ENCODE peak calls at places on chromosomes 16 and 17, in five cellular contexts. J is GM23338; F is mammary epithelial cell; G is CD8-positive, alpha-beta T cell; B is sigmoid colon. Z is an unnamed sample.
A peak's percentile ranks its signal among the peaks of the same experiment; 100 is the strongest.

GRCh38 chr17:41702712-41703111 is 9.4 kb upstream of the GAST start:
- DNase-seq in J (no peak), F (no peak), G (no peak), B (no peak), Z (no peak)

GRCh38 chr16:35131429-35131828 is 1672.0 kb downstream of the TP53TG3F start:
- DNase-seq in J (no peak), F (no peak), G (no peak), B (no peak), Z (no peak)

GRCh38 chr16:77592021-77592420 is 130.3 kb upstream of the NUDT7 start:
- DNase-seq in J (no peak), F (no peak), G (no peak), B (no peak), Z (no peak)

GRCh38 chr16:67871256-67871655 is 1.6 kb upstream of the EDC4 start:
- DNase-seq in J (no peak), F (no peak), G (no peak), B (no peak), Z (no peak)

GRCh38 chr16:67783353-67783725 is 23.0 kb downstream of the RANBP10 start:
- DNase-seq in J (no peak), F (no peak), G (no peak), B (no peak), Z (no peak)

GRCh38 chr16:57452021-57452420 is 4.7 kb downstream of the COQ9 start:
- DNase-seq in J (no peak), F (no peak), G (no peak), B (no peak), Z (no peak)

GRCh38 chr16:56732832-56733231 is 2.9 kb downstream of the NUP93 start:
- DNase-seq in J (no peak), F (peak; percentile 10), G (no peak), B (no peak), Z (no peak)

GRCh38 chr17:33732116-33732515 is 439.0 kb upstream of the ASIC2 start:
- DNase-seq in J (peak; percentile 75), F (no peak), G (no peak), B (no peak), Z (no peak)

GRCh38 chr16:17705847-17706246 is 235.1 kb upstream of the XYLT1 start:
- DNase-seq in J (no peak), F (no peak), G (no peak), B (no peak), Z (no peak)

GRCh38 chr16:51053805-51054204 is 97.3 kb downstream of the SALL1 start:
- DNase-seq in J (no peak), F (no peak), G (no peak), B (no peak), Z (no peak)

GRCh38 chr17:10127819-10128375 is 70.5 kb downstream of the GAS7 start:
- DNase-seq in J (peak; percentile 19), F (no peak), G (no peak), B (peak; percentile 94), Z (peak; percentile 96)
- TF ChIP-seq CTCF in J (no peak), F (no peak), G (no peak), B (no peak), Z (no peak)

GRCh38 chr17:18004901-18005305 is 32.2 kb downstream of the DRC3 start:
- DNase-seq in J (peak; percentile 67), F (no peak), G (no peak), B (no peak), Z (no peak)
- TF ChIP-seq CTCF in J (peak; percentile 29), F (peak; percentile 46), G (no peak), B (no peak), Z (no peak)

DNA sequence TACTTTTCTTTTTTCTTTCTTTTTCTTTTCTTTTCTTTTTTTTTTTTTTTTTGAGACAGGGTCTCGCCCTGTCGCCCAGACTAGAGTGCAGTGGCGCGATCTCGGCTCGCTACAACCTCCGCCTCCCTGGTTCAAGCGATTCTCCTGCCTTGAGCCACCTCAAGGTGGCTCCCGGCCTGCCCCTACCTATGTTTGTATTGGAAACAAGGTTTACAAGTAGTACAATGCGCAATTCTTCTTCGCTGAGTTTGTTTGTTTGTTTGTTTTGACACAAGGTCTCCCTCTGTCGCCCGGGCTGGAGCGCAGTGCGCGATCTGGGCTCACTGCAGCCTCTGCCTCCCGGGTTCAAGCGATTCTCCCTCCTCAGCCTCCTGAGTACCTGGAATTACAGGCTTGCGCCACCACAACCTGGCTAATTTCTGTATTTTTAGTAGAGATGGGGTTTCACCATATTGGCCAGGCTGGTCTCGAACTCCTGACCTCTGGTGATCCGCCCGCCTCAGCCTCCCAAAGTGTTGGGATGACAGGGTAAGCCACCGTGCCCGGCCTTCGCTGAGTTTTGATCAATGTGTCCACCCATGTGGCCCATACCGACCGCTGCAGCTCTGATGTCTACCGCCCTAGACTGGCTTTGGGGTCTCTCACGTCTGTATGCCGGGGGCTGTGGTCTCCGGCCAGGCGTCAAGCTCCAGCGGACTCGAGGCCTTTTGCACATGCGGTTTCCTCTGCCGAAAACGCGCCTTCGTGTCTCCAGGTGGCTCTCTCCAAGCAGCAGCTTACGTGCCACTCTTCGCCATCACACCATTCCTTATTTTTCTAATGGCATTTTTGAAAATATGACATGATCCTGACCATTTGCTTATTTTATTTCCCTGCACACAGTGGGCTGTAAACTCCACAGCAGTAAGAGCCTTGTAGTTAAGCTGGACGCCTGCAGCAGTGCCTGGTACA is 1.1 kb upstream of the YBX2 start:
- DNase-seq in J (peak; percentile 51), F (no peak), G (no peak), B (no peak), Z (no peak)
- TF ChIP-seq CTCF in J (peak; percentile 21), F (no peak), G (no peak), B (no peak), Z (no peak)

GRCh38 chr17:4366312-4367063 is at the start of gene UBE2G1:
- DNase-seq in J (peak; percentile 99), F (peak; percentile 97), G (peak; percentile 100), B (peak; percentile 99), Z (peak; percentile 100)
- TF ChIP-seq CTCF in J (peak; percentile 51), F (peak; percentile 25), G (no peak), B (no peak), Z (no peak)

GRCh38 chr16:2056077-2056476 is 8.3 kb downstream of the TSC2 start:
- DNase-seq in J (no peak), F (no peak), G (no peak), B (no peak), Z (no peak)
- TF ChIP-seq CTCF in J (no peak), F (no peak), G (no peak), B (no peak), Z (no peak)

GRCh38 chr17:7038025-7038862 is 2.4 kb downstream of the SLC16A13 start:
- DNase-seq in J (no peak), F (no peak), G (no peak), B (no peak), Z (no peak)
- TF ChIP-seq CTCF in J (no peak), F (no peak), G (no peak), B (no peak), Z (no peak)

GRCh38 chr17:17190188-17190587 is 15.9 kb downstream of the PLD6 start:
- DNase-seq in J (no peak), F (no peak), G (no peak), B (no peak), Z (no peak)
- TF ChIP-seq CTCF in J (no peak), F (no peak), G (no peak), B (no peak), Z (no peak)

DNA sequence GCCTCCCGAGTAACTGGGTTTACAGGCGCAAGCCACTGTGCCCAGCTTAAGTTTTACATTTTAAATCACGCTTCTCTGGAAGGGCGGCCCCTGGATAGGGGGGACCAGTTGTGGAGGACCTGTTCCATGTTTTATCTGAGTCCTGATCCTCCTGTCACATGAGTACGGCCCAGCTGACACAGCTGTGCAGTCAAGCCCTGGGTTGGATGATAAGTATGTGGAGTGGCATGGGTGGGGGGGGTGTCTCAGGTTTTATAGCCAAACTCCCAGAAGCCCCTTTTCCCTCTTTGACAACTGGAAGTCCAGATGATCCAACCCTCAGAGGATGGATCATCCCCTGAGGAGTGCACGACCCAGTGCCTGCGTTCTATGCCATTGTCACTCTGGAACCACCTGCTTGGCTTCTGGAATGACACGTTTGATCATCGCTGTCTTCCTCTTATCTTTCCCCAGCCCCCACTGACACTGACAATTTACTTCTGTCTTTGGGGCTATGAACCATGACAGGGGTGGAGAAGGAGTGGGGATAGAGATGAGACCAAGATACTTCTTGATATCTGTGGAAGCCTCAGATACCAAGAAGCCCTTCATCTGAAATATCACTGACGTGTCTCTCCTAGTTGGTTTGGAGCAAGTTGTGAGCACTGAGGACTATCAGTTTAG is 191.2 kb downstream of the MSI2 start:
- DNase-seq in J (no peak), F (no peak), G (no peak), B (no peak), Z (no peak)
- TF ChIP-seq CTCF in J (no peak), F (no peak), G (no peak), B (no peak), Z (no peak)

DNA sequence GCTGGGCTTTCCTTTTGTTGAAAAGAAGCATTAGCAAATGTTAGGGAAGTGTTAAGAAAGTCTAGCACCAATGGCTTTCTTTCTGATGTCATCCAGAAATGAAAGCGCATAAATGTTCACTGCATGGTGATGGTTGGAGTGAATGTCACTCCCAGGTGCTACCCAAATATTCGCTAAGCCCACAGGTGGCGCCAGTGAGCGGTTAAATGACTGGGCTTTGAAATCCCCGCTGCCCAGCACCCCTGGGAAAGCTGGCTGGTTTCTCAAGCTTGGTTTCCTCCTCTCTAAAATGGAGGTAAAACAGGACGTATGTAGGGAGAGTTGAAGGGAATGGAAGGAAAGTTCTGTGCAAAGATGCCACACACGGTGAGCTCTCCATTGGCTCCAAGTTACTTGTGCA is 104.4 kb downstream of the IRX5 start:
- DNase-seq in J (peak; percentile 90), F (peak; percentile 25), G (no peak), B (no peak), Z (no peak)
- TF ChIP-seq CTCF in J (peak; percentile 77), F (peak; percentile 47), G (no peak), B (no peak), Z (no peak)

DNA sequence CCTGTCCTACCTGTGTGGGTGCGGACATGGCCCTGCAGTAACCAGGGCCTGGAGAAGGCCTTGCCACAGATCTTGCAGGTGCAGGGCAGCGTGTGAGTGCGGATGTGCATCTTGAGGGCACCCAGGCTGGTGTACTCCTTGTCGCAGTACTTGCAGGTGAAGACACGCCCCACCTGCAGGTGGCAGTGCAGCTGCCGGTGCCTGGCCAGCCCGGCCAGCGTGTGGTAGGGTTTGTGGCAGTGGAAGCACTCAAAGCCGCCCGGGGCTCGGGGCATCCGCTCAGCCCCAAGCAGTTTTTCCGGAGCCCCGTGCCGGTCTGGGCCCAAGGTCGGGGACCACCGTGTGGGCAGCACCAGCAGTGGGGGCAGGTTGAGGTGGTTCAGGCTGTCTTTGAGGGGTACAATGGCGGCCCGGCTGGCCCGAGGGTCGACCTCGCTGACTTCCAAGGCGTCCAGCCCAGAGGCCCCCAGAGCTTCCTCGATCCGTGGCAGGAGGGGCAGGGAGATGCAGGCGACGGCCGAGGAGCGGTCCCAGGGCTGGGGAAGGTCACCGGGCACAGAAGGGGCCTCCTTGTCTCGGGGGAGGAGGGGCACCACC is 5.1 kb downstream of the SNAI3 start:
- DNase-seq in J (peak; percentile 76), F (peak; percentile 14), G (no peak), B (no peak), Z (no peak)
- TF ChIP-seq CTCF in J (peak; percentile 64), F (peak; percentile 31), G (peak; percentile 61), B (no peak), Z (no peak)

Z was measured in lower leg skin.